ENCODE peak calls at places on chromosomes 7 and 10, in six cellular contexts. T, L, H, F, U and B are unnamed samples.
A peak's percentile ranks its signal among the peaks of the same experiment; 100 is the strongest.

GRCh38 chr7:50690541-50691011 is 92.1 kb downstream of the GRB10 start:
- DNase-seq in H (no peak), F (no peak), T (no peak), L (no peak), U (no peak), B (peak; percentile 21)

GRCh38 chr10:33897255-33897893 is 562.9 kb upstream of the NRP1 start:
- DNase-seq in F (no peak), T (no peak), L (no peak), H (no peak), U (no peak), B (no peak)

GRCh38 chr10:71773221-71773971 is at the start of gene VSIR:
- DNase-seq in H (peak; percentile 59), U (peak; percentile 77), F (peak; percentile 91), L (peak; percentile 63), T (no peak), B (peak; percentile 93)

GRCh38 chr7:75962607-75963382 is 31.6 kb downstream of the TMEM120A start:
- DNase-seq in H (no peak), U (no peak), F (no peak), L (no peak), T (no peak), B (no peak)

GRCh38 chr7:117384693-117385092 is 42.6 kb downstream of the ASZ1 start:
- DNase-seq in U (no peak), H (no peak), T (no peak), F (no peak), L (no peak), B (no peak)

GRCh38 chr10:70432561-70433263 is 8.8 kb downstream of the NODAL start:
- DNase-seq in F (no peak), L (no peak), H (no peak), U (no peak), T (no peak), B (no peak)

GRCh38 chr10:1736972-1737221 is 428 bp downstream of the ADARB2 start:
- DNase-seq in H (no peak), L (no peak), T (no peak), U (no peak), F (no peak), B (no peak)

GRCh38 chr10:120465138-120465537 is 8.1 kb downstream of the PLPP4 start:
- DNase-seq in L (no peak), U (no peak), T (no peak), H (no peak), F (no peak), B (peak; percentile 52)

GRCh38 chr10:51522858-51523257 is 176.5 kb downstream of the CSTF2T start:
- DNase-seq in F (no peak), U (no peak), H (no peak), T (no peak), L (no peak), B (no peak)

GRCh38 chr7:42689626-42690025 is 222.2 kb downstream of the C7orf25 start:
- DNase-seq in T (no peak), H (no peak), U (no peak), L (no peak), F (no peak), B (no peak)

GRCh38 chr7:42694894-42695553 is 216.8 kb downstream of the C7orf25 start:
- DNase-seq in L (no peak), U (no peak), F (peak; percentile 62), H (no peak), T (no peak), B (no peak)

GRCh38 chr7:42693722-42694121 is 218.1 kb downstream of the C7orf25 start:
- DNase-seq in U (no peak), T (no peak), F (no peak), H (no peak), L (no peak), B (no peak)

GRCh38 chr7:42692609-42693008 is 219.3 kb downstream of the C7orf25 start:
- DNase-seq in U (no peak), T (no peak), L (no peak), F (no peak), H (no peak), B (no peak)

GRCh38 chr7:42691030-42691639 is 220.7 kb downstream of the C7orf25 start:
- DNase-seq in F (no peak), T (peak; percentile 27), L (no peak), H (peak; percentile 10), U (no peak), B (peak; percentile 82)
- TF ChIP-seq CTCF in F (no peak), T (peak; percentile 60), L (peak; percentile 51), H (peak; percentile 47), U (no peak), B (peak; percentile 89)

GRCh38 chr7:150736864-150737263 is 354 bp upstream of the GIMAP5 start:
- DNase-seq in L (no peak), U (no peak), H (no peak), F (no peak), T (no peak), B (no peak)

GRCh38 chr7:150735596-150736358 is 1.4 kb upstream of the GIMAP5 start:
- DNase-seq in L (no peak), H (no peak), T (no peak), F (no peak), U (no peak), B (peak; percentile 84)

GRCh38 chr7:150738092-150739044 is 1.1 kb downstream of the GIMAP5 start:
- DNase-seq in T (no peak), F (no peak), L (no peak), H (peak; percentile 26), U (no peak), B (no peak)

GRCh38 chr7:150739045-150739432 is 1.8 kb downstream of the GIMAP5 start:
- DNase-seq in U (no peak), L (no peak), F (no peak), H (no peak), T (no peak), B (no peak)

DNA sequence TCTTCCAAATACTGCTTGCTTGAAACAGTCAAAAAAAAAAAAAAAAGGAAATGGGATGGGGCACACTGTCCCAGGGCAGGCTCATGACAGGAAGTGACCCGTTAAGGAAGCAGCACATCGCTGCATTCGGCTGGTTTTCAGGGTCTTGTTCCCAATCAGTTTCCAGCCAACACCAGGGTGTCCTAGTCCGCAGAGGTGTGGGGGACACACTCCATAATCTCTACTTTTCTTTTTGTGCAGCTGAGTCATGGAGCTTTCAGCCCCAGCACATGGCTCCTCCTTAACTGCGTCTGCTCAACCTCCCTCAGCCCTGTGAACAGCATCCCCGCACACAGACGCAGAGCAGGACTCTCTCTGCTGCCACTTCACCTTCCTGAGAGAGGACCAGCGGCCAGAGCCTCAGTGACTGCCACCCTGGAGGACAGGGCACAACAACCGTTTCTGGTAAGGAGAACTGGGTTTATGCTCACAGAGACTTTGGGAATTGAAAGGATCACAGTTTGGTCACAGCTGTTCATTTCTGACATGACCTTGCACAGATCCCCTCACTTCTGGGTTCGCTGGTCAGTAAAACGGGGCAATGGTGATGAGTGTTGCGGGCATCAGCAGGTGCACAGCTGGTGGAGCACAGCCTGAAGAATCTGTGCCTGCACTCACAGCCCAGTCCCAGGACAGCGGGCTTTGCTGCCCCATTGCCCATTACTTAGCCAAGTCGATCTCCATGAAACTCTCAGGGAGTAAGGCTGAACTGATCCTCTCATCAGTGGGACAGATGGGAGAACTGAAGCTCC is at the start of gene GIMAP5:
- DNase-seq in F (no peak), U (no peak), T (no peak), H (no peak), L (no peak), B (no peak)
- H3K27me3 ChIP-seq in F (no peaks in the 10 kb centered on the region), U (no peaks in the 10 kb centered on the region), T (peaks cover 2% of the 10 kb centered on the region), H (peaks cover 62% of the 10 kb centered on the region), L (no peaks in the 10 kb centered on the region), B (peaks cover 100% of the 10 kb centered on the region)

GRCh38 chr10:16519908-16520861 is 1.5 kb downstream of the C1QL3 start:
- DNase-seq in U (no peak), L (no peak), T (no peak), F (no peak), H (no peak), B (peak; percentile 75)

GRCh38 chr10:16519250-16519907 is 2.3 kb downstream of the C1QL3 start:
- DNase-seq in U (no peak), F (no peak), L (no peak), H (no peak), T (no peak), B (peak; percentile 58)

GRCh38 chr10:16518822-16519221 is 2.9 kb downstream of the C1QL3 start:
- DNase-seq in U (no peak), T (no peak), H (no peak), L (no peak), F (no peak), B (no peak)

GRCh38 chr10:16521311-16522016 is at the start of gene C1QL3:
- DNase-seq in L (no peak), F (peak; percentile 36), T (no peak), U (no peak), H (no peak), B (peak; percentile 77)

DNA sequence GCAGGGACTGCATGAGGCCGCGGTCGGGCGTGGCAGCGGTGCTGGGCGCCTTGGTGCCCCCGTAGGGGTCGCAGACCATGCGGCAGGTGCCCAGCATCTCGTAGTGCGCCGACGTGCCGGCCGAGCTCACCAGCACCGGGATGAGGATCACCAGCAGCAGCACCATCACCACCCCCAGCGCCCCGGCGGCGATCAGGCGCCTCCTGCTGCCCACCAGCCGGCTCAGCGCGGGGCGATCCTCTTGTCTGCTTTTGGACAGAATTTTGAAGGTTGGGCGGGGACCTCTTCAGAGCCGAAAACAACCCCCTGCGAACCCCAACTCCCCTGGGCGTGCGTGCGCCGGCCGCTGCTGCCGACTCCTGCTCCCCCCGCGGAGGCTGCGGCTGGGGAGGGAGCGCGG is 779 bp downstream of the C1QL3 start:
- DNase-seq in T (peak; percentile 26), H (no peak), U (no peak), F (peak; percentile 32), L (no peak), B (peak; percentile 82)
- H3K4me3 ChIP-seq in T (no peak overlapping the region), H (no peak overlapping the region), U (no peak overlapping the region), F (peak overlapping the region; percentile 63), L (peak overlapping the region; percentile 65), B (peak overlapping the region; percentile 70)

GRCh38 chr7:47531584-47532492 is 50.1 kb downstream of the TNS3 start:
- DNase-seq in L (no peak), H (no peak), F (no peak), U (no peak), T (no peak), B (peak; percentile 35)

GRCh38 chr7:47536705-47537611 is 45.0 kb downstream of the TNS3 start:
- DNase-seq in L (peak; percentile 25), F (peak; percentile 59), H (no peak), U (peak; percentile 47), T (no peak), B (peak; percentile 84)

GRCh38 chr7:47535033-47535703 is 46.7 kb downstream of the TNS3 start:
- DNase-seq in F (no peak), H (no peak), T (no peak), U (no peak), L (no peak), B (no peak)

GRCh38 chr7:47535704-47536628 is 45.9 kb downstream of the TNS3 start:
- DNase-seq in H (no peak), L (no peak), T (no peak), F (no peak), U (no peak), B (no peak)

DNA sequence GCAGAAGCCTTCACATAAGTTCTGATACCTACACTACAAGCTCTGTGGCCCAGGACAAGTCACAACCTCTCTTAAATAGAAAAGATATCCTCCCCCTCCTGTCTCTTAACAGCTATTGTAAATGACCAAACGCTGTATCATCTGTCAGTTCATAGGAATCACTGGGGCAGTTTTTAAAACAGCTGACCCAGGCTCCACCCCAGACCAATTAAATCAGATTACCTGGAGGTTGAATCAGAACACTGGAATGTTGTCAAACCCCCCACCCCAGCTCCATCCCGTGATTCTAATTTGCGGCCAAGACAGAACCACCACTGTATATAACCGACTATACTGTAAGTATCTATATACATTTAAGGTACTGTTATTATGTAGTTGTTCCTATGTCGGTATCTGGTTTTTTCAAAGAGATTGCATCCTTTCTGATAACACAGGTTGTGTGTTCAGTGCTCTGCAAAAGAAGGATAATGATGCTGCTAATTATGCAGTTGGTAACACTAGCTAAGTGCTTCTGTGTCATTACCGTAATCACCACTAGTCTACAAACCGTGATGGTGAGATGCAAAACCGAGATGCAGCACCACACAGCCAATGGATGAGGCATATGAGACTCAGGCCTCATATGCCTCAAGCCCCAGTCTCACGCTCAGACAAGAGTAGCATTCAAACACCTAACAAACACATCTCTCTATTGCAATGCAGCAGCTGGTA is 47.4 kb downstream of the TNS3 start:
- DNase-seq in T (no peak), L (no peak), H (no peak), F (no peak), U (no peak), B (peak; percentile 56)
- TF ChIP-seq CTCF in T (no peak), L (no peak), H (peak; percentile 42), F (no peak), U (no peak), B (peak; percentile 66)